ENCODE peak calls at places on chromosomes 16 and 17, in ten cellular contexts. One of them, this sample, is unnamed.

GRCh38 chr17:71709271-71709670 is 411.5 kb upstream of the SOX9 start:
- DNase-seq in NB4: no peak
- DNase-seq in fibroblast of lung: peak; percentile 8
- DNase-seq in omental fat pad: no peak
- DNase-seq in psoas muscle: no peak
- DNase-seq in PC-9: no peak
- DNase-seq in breast epithelium: no peak
- DNase-seq in AG10803: peak; percentile 94
- DNase-seq in tibial nerve: no peak
- DNase-seq in RWPE1: no peak
- DNase-seq in this sample: no peak

GRCh38 chr17:45410144-45411091 is 22.3 kb downstream of the ARHGAP27 start:
- DNase-seq in NB4: peak; percentile 62
- DNase-seq in fibroblast of lung: no peak
- DNase-seq in omental fat pad: no peak
- DNase-seq in psoas muscle: no peak
- DNase-seq in PC-9: no peak
- DNase-seq in breast epithelium: no peak
- DNase-seq in AG10803: no peak
- DNase-seq in tibial nerve: peak; percentile 56
- DNase-seq in RWPE1: no peak
- DNase-seq in this sample: no peak

GRCh38 chr16:77780378-77780837 is 8.0 kb upstream of the VAT1L start:
- DNase-seq in NB4: no peak
- DNase-seq in fibroblast of lung: peak; percentile 77
- DNase-seq in omental fat pad: no peak
- DNase-seq in psoas muscle: no peak
- DNase-seq in PC-9: no peak
- DNase-seq in breast epithelium: no peak
- DNase-seq in AG10803: peak; percentile 86
- DNase-seq in tibial nerve: no peak
- DNase-seq in RWPE1: peak; percentile 74
- DNase-seq in this sample: no peak

GRCh38 chr16:55577888-55578287 is 11.4 kb downstream of the CAPNS2 start:
- DNase-seq in NB4: peak; percentile 7
- DNase-seq in fibroblast of lung: no peak
- DNase-seq in omental fat pad: no peak
- DNase-seq in psoas muscle: no peak
- DNase-seq in PC-9: no peak
- DNase-seq in breast epithelium: no peak
- DNase-seq in AG10803: no peak
- DNase-seq in tibial nerve: no peak
- DNase-seq in RWPE1: no peak
- DNase-seq in this sample: no peak

GRCh38 chr16:86428729-86429472 is 81.4 kb upstream of the FOXF1 start:
- DNase-seq in NB4: peak; percentile 24
- DNase-seq in fibroblast of lung: no peak
- DNase-seq in omental fat pad: no peak
- DNase-seq in psoas muscle: no peak
- DNase-seq in PC-9: no peak
- DNase-seq in breast epithelium: no peak
- DNase-seq in AG10803: no peak
- DNase-seq in tibial nerve: no peak
- DNase-seq in RWPE1: no peak
- DNase-seq in this sample: no peak

GRCh38 chr16:56388209-56388608 is 37.1 kb downstream of the AMFR start:
- DNase-seq in NB4: no peak
- DNase-seq in fibroblast of lung: peak; percentile 25
- DNase-seq in omental fat pad: no peak
- DNase-seq in psoas muscle: no peak
- DNase-seq in PC-9: no peak
- DNase-seq in breast epithelium: no peak
- DNase-seq in AG10803: peak; percentile 36
- DNase-seq in tibial nerve: no peak
- DNase-seq in RWPE1: no peak
- DNase-seq in this sample: no peak

GRCh38 chr16:21338537-21339268 is 60.6 kb upstream of the CRYM start:
- DNase-seq in NB4: no peak
- DNase-seq in fibroblast of lung: no peak
- DNase-seq in omental fat pad: no peak
- DNase-seq in psoas muscle: no peak
- DNase-seq in PC-9: no peak
- DNase-seq in breast epithelium: no peak
- DNase-seq in AG10803: no peak
- DNase-seq in tibial nerve: no peak
- DNase-seq in RWPE1: no peak
- DNase-seq in this sample: no peak

GRCh38 chr16:2854700-2855309 is 3.2 kb downstream of the PRSS22 start:
- DNase-seq in NB4: peak; percentile 28
- DNase-seq in fibroblast of lung: no peak
- DNase-seq in omental fat pad: no peak
- DNase-seq in psoas muscle: no peak
- DNase-seq in PC-9: no peak
- DNase-seq in breast epithelium: no peak
- DNase-seq in AG10803: no peak
- DNase-seq in tibial nerve: no peak
- DNase-seq in RWPE1: no peak
- DNase-seq in this sample: no peak

GRCh38 chr17:12737740-12738469 is 51.4 kb upstream of the ARHGAP44 start:
- DNase-seq in NB4: no peak
- DNase-seq in fibroblast of lung: peak; percentile 9
- DNase-seq in omental fat pad: no peak
- DNase-seq in psoas muscle: no peak
- DNase-seq in PC-9: no peak
- DNase-seq in breast epithelium: no peak
- DNase-seq in AG10803: no peak
- DNase-seq in tibial nerve: no peak
- DNase-seq in RWPE1: no peak
- DNase-seq in this sample: no peak

DNA sequence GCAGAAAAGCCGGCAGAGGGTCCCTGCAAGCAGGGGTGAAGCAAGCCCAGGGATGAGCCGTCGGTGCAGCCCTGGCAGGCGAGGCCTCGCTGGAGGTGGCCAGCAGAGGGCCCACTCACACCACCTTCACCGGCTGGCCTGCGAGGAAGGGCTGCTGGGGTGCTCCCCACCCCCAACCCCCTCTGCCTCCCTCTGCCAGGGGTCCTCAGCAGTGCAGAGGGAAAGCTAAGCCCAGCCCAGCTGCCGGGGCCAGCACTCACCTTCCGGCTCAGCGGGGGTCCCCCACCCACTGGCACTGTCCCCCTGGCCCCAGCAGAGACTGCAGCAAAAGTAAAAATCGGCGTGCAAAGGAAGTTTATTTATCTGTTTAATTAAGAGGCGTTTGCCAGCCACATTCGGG is 113.4 kb downstream of the ENGASE start:
- DNase-seq in NB4: peak; percentile 26
- DNase-seq in fibroblast of lung: no peak
- DNase-seq in omental fat pad: no peak
- DNase-seq in psoas muscle: no peak
- DNase-seq in PC-9: peak; percentile 22
- DNase-seq in breast epithelium: no peak
- DNase-seq in AG10803: no peak
- DNase-seq in tibial nerve: no peak
- DNase-seq in RWPE1: peak; percentile 71
- DNase-seq in this sample: no peak
- TF ChIP-seq CTCF in NB4: peak; percentile 44
- TF ChIP-seq CTCF in fibroblast of lung: peak; percentile 34
- TF ChIP-seq CTCF in omental fat pad: no peak
- TF ChIP-seq CTCF in psoas muscle: peak; percentile 65
- TF ChIP-seq CTCF in PC-9: peak; percentile 60
- TF ChIP-seq CTCF in breast epithelium: no peak
- TF ChIP-seq CTCF in AG10803: peak; percentile 42
- TF ChIP-seq CTCF in tibial nerve: no peak
- TF ChIP-seq CTCF in RWPE1: peak; percentile 73
- TF ChIP-seq CTCF in this sample: peak; percentile 77

GRCh38 chr16:75576384-75576811 is 10.2 kb downstream of the GABARAPL2 start:
- DNase-seq in NB4: no peak
- DNase-seq in fibroblast of lung: no peak
- DNase-seq in omental fat pad: no peak
- DNase-seq in psoas muscle: no peak
- DNase-seq in PC-9: no peak
- DNase-seq in breast epithelium: no peak
- DNase-seq in AG10803: no peak
- DNase-seq in tibial nerve: no peak
- DNase-seq in RWPE1: no peak
- DNase-seq in this sample: no peak
- TF ChIP-seq CTCF in NB4: no peak
- TF ChIP-seq CTCF in fibroblast of lung: no peak
- TF ChIP-seq CTCF in omental fat pad: no peak
- TF ChIP-seq CTCF in psoas muscle: no peak
- TF ChIP-seq CTCF in PC-9: no peak
- TF ChIP-seq CTCF in breast epithelium: no peak
- TF ChIP-seq CTCF in AG10803: no peak
- TF ChIP-seq CTCF in tibial nerve: no peak
- TF ChIP-seq CTCF in RWPE1: no peak
- TF ChIP-seq CTCF in this sample: no peak

GRCh38 chr17:18141210-18141803 is 32.8 kb downstream of the MYO15A start:
- DNase-seq in NB4: peak; percentile 65
- DNase-seq in fibroblast of lung: peak; percentile 70
- DNase-seq in omental fat pad: no peak
- DNase-seq in psoas muscle: no peak
- DNase-seq in PC-9: peak; percentile 30
- DNase-seq in breast epithelium: no peak
- DNase-seq in AG10803: peak; percentile 52
- DNase-seq in tibial nerve: peak; percentile 84
- DNase-seq in RWPE1: peak; percentile 49
- DNase-seq in this sample: no peak

GRCh38 chr17:18144261-18144660 is 35.7 kb downstream of the MYO15A start:
- DNase-seq in NB4: no peak
- DNase-seq in fibroblast of lung: no peak
- DNase-seq in omental fat pad: no peak
- DNase-seq in psoas muscle: no peak
- DNase-seq in PC-9: no peak
- DNase-seq in breast epithelium: no peak
- DNase-seq in AG10803: no peak
- DNase-seq in tibial nerve: no peak
- DNase-seq in RWPE1: no peak
- DNase-seq in this sample: no peak

GRCh38 chr17:18145811-18146210 is 37.3 kb downstream of the MYO15A start:
- DNase-seq in NB4: no peak
- DNase-seq in fibroblast of lung: no peak
- DNase-seq in omental fat pad: no peak
- DNase-seq in psoas muscle: no peak
- DNase-seq in PC-9: no peak
- DNase-seq in breast epithelium: no peak
- DNase-seq in AG10803: no peak
- DNase-seq in tibial nerve: no peak
- DNase-seq in RWPE1: no peak
- DNase-seq in this sample: no peak

GRCh38 chr17:18142417-18142816 is 33.9 kb downstream of the MYO15A start:
- DNase-seq in NB4: no peak
- DNase-seq in fibroblast of lung: no peak
- DNase-seq in omental fat pad: no peak
- DNase-seq in psoas muscle: no peak
- DNase-seq in PC-9: no peak
- DNase-seq in breast epithelium: no peak
- DNase-seq in AG10803: no peak
- DNase-seq in tibial nerve: no peak
- DNase-seq in RWPE1: no peak
- DNase-seq in this sample: no peak

DNA sequence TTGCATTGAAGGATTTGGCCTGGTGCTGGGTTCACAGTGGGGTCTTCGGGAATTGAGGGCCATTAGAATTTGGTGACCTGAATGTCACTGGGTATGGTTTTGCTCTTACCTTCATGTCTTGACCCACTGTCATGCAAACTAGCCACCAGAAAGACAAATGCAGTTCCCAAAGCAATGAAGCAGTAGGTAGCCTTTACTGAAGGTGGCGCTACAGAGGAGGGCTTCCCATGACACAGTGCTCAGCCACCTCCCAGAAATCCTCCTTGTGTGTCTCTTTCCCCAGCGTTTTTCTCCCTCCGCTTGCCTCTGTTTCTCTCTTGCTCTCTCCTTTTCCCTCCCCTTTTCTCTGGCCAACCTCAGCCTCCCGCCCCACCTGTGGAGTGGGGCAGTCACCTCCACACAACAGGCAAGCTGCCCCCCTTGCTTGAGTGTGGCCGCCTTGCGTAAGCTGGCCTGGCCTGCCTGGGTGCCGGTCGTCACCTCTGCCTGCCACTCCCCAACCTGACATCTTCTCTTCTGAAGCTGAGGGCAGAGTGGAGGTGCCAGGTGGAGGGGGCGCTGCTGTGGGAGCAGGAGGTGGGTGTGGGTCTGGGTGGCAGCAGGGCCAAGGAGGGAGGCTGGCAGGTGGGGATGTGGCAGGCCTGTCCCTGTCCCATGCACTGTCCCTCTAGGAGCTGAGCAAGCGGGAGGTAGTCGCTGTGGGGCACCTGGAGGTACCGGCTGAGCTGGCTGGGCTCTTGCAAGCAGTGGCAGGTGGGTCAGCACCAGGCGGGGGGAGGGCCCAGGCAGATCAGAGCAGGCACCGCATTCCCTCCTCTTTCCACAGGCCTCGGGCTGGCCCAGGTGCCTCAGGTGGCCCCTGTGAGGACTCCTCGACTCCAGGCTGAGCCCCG is 34.7 kb downstream of the MYO15A start:
- DNase-seq in NB4: peak; percentile 58
- DNase-seq in fibroblast of lung: peak; percentile 13
- DNase-seq in omental fat pad: no peak
- DNase-seq in psoas muscle: no peak
- DNase-seq in PC-9: no peak
- DNase-seq in breast epithelium: no peak
- DNase-seq in AG10803: no peak
- DNase-seq in tibial nerve: no peak
- DNase-seq in RWPE1: no peak
- DNase-seq in this sample: no peak
- TF ChIP-seq CTCF in NB4: peak; percentile 70
- TF ChIP-seq CTCF in fibroblast of lung: no peak
- TF ChIP-seq CTCF in omental fat pad: no peak
- TF ChIP-seq CTCF in psoas muscle: no peak
- TF ChIP-seq CTCF in PC-9: peak; percentile 57
- TF ChIP-seq CTCF in breast epithelium: no peak
- TF ChIP-seq CTCF in AG10803: peak; percentile 45
- TF ChIP-seq CTCF in tibial nerve: no peak
- TF ChIP-seq CTCF in RWPE1: no peak
- TF ChIP-seq CTCF in this sample: peak; percentile 55

DNA sequence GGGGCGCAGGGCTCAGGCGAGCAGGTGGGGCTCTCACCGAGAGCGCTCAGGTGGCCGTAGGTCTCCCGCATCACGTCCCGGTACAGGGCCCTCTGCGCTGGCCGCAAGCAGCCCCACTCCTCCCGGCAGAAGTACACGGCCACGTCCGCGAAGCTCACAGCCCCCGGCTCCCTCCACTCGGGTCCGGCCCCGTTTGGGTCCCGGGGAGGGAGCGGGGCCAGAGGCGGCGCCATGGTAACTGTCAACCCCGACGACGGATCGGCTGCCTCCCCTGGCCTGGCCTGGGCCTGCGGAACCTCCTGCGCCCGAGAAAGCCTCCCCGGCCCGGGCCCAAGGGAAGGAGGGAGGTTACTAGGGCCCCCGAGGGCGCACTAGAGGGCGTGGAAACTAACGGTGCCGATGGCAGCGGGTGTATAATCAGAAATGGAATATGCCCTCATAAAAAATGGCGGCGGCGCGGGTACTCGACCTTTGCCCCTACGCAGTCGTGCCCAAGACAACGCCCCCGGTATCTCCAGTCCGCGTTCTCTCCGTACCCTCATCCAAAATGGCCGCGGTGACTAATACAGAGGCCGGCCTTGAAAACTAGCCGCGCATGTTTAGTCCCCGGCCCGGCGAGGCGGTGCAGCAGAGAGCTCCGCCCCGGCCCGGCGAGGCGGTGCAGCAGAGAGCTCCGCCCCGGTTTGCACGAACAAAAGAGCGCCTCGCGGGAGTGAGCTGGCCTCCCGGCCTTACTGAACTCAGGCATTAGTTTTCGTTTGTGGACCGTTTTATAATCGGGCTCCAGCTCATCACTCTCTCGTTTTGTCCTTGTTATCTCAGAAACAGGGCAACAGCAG is at the start of gene ZNF764:
- DNase-seq in NB4: peak; percentile 98
- DNase-seq in fibroblast of lung: peak; percentile 98
- DNase-seq in omental fat pad: peak; percentile 92
- DNase-seq in psoas muscle: peak; percentile 98
- DNase-seq in PC-9: peak; percentile 99
- DNase-seq in breast epithelium: peak; percentile 99
- DNase-seq in AG10803: peak; percentile 97
- DNase-seq in tibial nerve: peak; percentile 98
- DNase-seq in RWPE1: peak; percentile 95
- DNase-seq in this sample: peak; percentile 96
- TF ChIP-seq CTCF in NB4: no peak
- TF ChIP-seq CTCF in fibroblast of lung: no peak
- TF ChIP-seq CTCF in omental fat pad: no peak
- TF ChIP-seq CTCF in psoas muscle: no peak
- TF ChIP-seq CTCF in PC-9: no peak
- TF ChIP-seq CTCF in breast epithelium: no peak
- TF ChIP-seq CTCF in AG10803: no peak
- TF ChIP-seq CTCF in tibial nerve: no peak
- TF ChIP-seq CTCF in RWPE1: no peak
- TF ChIP-seq CTCF in this sample: no peak

This sample was measured in type B pancreatic cell.